ENCODE peak calls at places on chromosomes 5 and 9, in four cellular contexts. G is fibroblast of the aortic adventitia, X is GM23248, O is keratinocyte. U is an unnamed sample.

GRCh38 chr9:81632599-81632998 is 56.7 kb downstream of the TLE1 start:
- DNase-seq in G (peak; percentile 84), X (peak; percentile 78), O (no peak), U (peak; percentile 62)

GRCh38 chr9:113521693-113522260 is 58.2 kb downstream of the RGS3 start:
- DNase-seq in G (no peak), X (no peak), O (no peak), U (no peak)

GRCh38 chr5:132023258-132024116 is 12.0 kb upstream of the ACSL6 start:
- DNase-seq in G (no peak), X (no peak), O (no peak), U (no peak)

GRCh38 chr5:134153241-134153640 is 23.5 kb downstream of the SKP1 start:
- DNase-seq in G (no peak), X (no peak), O (no peak), U (no peak)

GRCh38 chr5:153952057-153952456 is 86.7 kb downstream of the FAM114A2 start:
- DNase-seq in G (no peak), X (no peak), O (no peak), U (no peak)

GRCh38 chr5:146592342-146592741 is 76.4 kb upstream of the GPR151 start:
- DNase-seq in G (no peak), X (no peak), O (no peak), U (no peak)

GRCh38 chr5:30638899-30639298 is 554.6 kb upstream of the CDH6 start:
- DNase-seq in G (no peak), X (no peak), O (no peak), U (no peak)

GRCh38 chr5:78569441-78569840 is 79.1 kb downstream of the LHFPL2 start:
- DNase-seq in G (peak; percentile 83), X (peak; percentile 7), O (no peak), U (no peak)

GRCh38 chr5:88405783-88406182 is 137.1 kb upstream of the TMEM161B start:
- DNase-seq in G (no peak), X (peak; percentile 2), O (no peak), U (no peak)

GRCh38 chr5:180093651-180094382 is 22.3 kb upstream of the RNF130 start:
- DNase-seq in G (no peak), X (no peak), O (no peak), U (no peak)

GRCh38 chr5:78757269-78758053 is 108.9 kb upstream of the LHFPL2 start:
- DNase-seq in G (peak; percentile 92), X (peak; percentile 85), O (no peak), U (peak; percentile 92)

GRCh38 chr5:169904059-169904458 is 76.2 kb downstream of the INSYN2B start:
- DNase-seq in G (peak; percentile 88), X (peak; percentile 59), O (no peak), U (peak; percentile 72)

GRCh38 chr5:154440540-154440939 is 5.3 kb upstream of the SAP30L start:
- DNase-seq in G (no peak), X (no peak), O (no peak), U (no peak)

GRCh38 chr9:69857131-69857530 is 36.5 kb downstream of the CFAP95 start:
- DNase-seq in G (peak; percentile 75), X (peak; percentile 92), O (peak; percentile 32), U (peak; percentile 89)

GRCh38 chr9:126482361-126483044 is 131.2 kb upstream of the LMX1B start:
- DNase-seq in G (peak; percentile 81), X (peak; percentile 85), O (no peak), U (peak; percentile 58)

GRCh38 chr9:127873886-127874285 is 3.6 kb downstream of the AK1 start:
- DNase-seq in G (peak; percentile 76), X (peak; percentile 74), O (no peak), U (peak; percentile 66)
- H3K4me3 ChIP-seq in G (peak overlapping the region; percentile 13), X (no peak overlapping the region), O (no peak overlapping the region), U (no peak overlapping the region)

GRCh38 chr9:134707031-134707680 is 65.6 kb downstream of the COL5A1 start:
- DNase-seq in G (peak; percentile 87), X (peak; percentile 64), O (no peak), U (peak; percentile 80)
- H3K4me3 ChIP-seq in G (no peak overlapping the region), X (no peak overlapping the region), O (no peak overlapping the region), U (no peak overlapping the region)

GRCh38 chr5:138243794-138244193 is 30.6 kb downstream of the GFRA3 start:
- DNase-seq in G (no peak), X (peak; percentile 10), O (no peak), U (peak; percentile 7)

GRCh38 chr5:138245717-138246116 is 28.7 kb downstream of the GFRA3 start:
- DNase-seq in G (no peak), X (no peak), O (no peak), U (no peak)

GRCh38 chr5:138238034-138238433 is 24.9 kb upstream of the CDC23 start:
- DNase-seq in G (no peak), X (no peak), O (no peak), U (no peak)

GRCh38 chr5:138240690-138241385 is 27.7 kb upstream of the CDC23 start:
- DNase-seq in G (no peak), X (no peak), O (no peak), U (no peak)

GRCh38 chr5:138241688-138242547 is 28.8 kb upstream of the CDC23 start:
- DNase-seq in G (peak; percentile 31), X (peak; percentile 57), O (no peak), U (peak; percentile 28)
- H3K4me3 ChIP-seq in G (peak overlapping the region; percentile 41), X (peak overlapping the region; percentile 68), O (peak overlapping the region; percentile 5), U (peak overlapping the region; percentile 43)

GRCh38 chr5:44747396-44747795 is 61.4 kb upstream of the MRPS30 start:
- DNase-seq in G (no peak), X (no peak), O (no peak), U (no peak)
- H3K4me3 ChIP-seq in G (no peak overlapping the region), X (no peak overlapping the region), O (no peak overlapping the region), U (no peak overlapping the region)

DNA sequence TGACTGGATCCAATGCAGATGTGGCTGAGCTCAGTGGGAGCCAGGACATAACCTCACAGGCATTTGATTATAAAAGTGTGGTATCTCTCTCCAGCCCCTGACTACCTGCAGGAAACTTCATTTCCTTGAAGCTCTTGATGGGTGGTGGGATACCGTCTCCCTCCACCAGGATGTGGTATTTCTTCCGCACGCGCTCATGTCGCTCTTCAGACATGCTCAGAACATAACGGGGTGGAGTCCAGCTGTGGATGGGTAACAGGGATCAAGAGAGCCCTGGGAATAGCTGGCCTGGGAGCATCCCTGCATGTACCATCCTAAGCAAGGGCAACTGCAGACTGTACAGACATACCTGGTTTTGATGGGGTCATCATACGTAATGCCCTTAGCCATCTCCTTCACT is 1.2 kb downstream of the DDX41 start:
- DNase-seq in G (no peak), X (no peak), O (no peak), U (no peak)
- H3K4me3 ChIP-seq in G (peak overlapping the region; percentile 99), X (peak overlapping the region; percentile 87), O (peak overlapping the region; percentile 80), U (peak overlapping the region; percentile 100)

GRCh38 chr9:129320575-129321311 is 142.7 kb upstream of the IER5L start:
- DNase-seq in G (peak; percentile 91), X (peak; percentile 90), O (no peak), U (peak; percentile 88)
- H3K4me3 ChIP-seq in G (peak overlapping the region; percentile 61), X (peak overlapping the region; percentile 65), O (peak overlapping the region; percentile 16), U (peak overlapping the region; percentile 66)

DNA sequence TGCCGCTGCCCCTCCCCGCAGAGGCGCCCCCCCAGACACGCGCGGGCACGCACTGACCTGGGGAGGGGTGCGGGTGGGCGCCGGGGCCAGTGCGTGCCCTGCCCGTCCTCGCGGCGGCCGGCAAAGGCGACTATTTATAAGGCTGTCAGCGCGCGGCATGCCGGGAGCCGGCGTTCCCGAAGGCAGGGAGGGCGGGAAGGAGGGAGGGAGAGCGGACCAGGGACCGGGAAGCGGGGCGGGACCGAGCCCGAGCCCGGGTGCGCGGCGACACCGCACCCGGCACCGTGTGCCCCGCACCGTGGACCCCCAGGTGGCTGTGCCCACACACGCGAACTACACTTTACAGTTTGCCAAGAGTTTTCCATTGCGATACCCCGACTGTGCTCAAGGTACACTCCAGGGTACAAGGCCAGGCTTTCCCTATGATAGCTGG is at the start of gene AK1:
- DNase-seq in G (peak; percentile 53), X (peak; percentile 86), O (no peak), U (peak; percentile 56)
- H3K4me3 ChIP-seq in G (peak within 1 kb of the TSS; percentile 74), X (peak within 1 kb of the TSS; percentile 72), O (peak within 1 kb of the TSS; percentile 46), U (peak within 1 kb of the TSS; percentile 74)